ENCODE peak calls at places on chromosomes 3 and 15, in six cellular contexts. One of them, this sample, is unnamed.
A peak's percentile ranks its signal among the peaks of the same experiment; 100 is the strongest.

GRCh38 chr3:101252897-101253296 is 67.5 kb downstream of the IMPG2 start:
- DNase-seq in GM20000: no peak
- DNase-seq in GM12892: no peak
- DNase-seq in activated T-cell treated with anti-CD3 and anti-CD28 coated beads, Interleukin-2, amount 50 U/mL, for 4 hours: no peak
- DNase-seq in ecto neural progenitor cell: no peak
- DNase-seq in NCI-H2107: no peak
- DNase-seq in this sample: no peak

GRCh38 chr15:94893091-94893490 is 661.7 kb downstream of the MCTP2 start:
- DNase-seq in NCI-H2107: no peak
- DNase-seq in GM12892: no peak
- DNase-seq in GM20000: no peak
- DNase-seq in ecto neural progenitor cell: no peak
- DNase-seq in activated T-cell treated with anti-CD3 and anti-CD28 coated beads, Interleukin-2, amount 50 U/mL, for 4 hours: no peak
- DNase-seq in this sample: no peak

GRCh38 chr3:39065197-39065596 is 13.4 kb downstream of the WDR48 start:
- DNase-seq in GM12892: peak; percentile 21
- DNase-seq in activated T-cell treated with anti-CD3 and anti-CD28 coated beads, Interleukin-2, amount 50 U/mL, for 4 hours: no peak
- DNase-seq in GM20000: peak; percentile 61
- DNase-seq in ecto neural progenitor cell: no peak
- DNase-seq in NCI-H2107: no peak
- DNase-seq in this sample: no peak

GRCh38 chr15:72685301-72685924 is 569 bp downstream of the HIGD2B start:
- DNase-seq in activated T-cell treated with anti-CD3 and anti-CD28 coated beads, Interleukin-2, amount 50 U/mL, for 4 hours: no peak
- DNase-seq in ecto neural progenitor cell: no peak
- DNase-seq in GM20000: no peak
- DNase-seq in GM12892: no peak
- DNase-seq in NCI-H2107: no peak
- DNase-seq in this sample: no peak

GRCh38 chr3:17192995-17193394 is 308.2 kb downstream of the PLCL2 start:
- DNase-seq in NCI-H2107: no peak
- DNase-seq in GM20000: no peak
- DNase-seq in GM12892: no peak
- DNase-seq in activated T-cell treated with anti-CD3 and anti-CD28 coated beads, Interleukin-2, amount 50 U/mL, for 4 hours: no peak
- DNase-seq in ecto neural progenitor cell: no peak
- DNase-seq in this sample: no peak

GRCh38 chr3:77348244-77348855 is 308.5 kb downstream of the ROBO2 start:
- DNase-seq in GM12892: no peak
- DNase-seq in NCI-H2107: no peak
- DNase-seq in GM20000: no peak
- DNase-seq in ecto neural progenitor cell: peak; percentile 51
- DNase-seq in activated T-cell treated with anti-CD3 and anti-CD28 coated beads, Interleukin-2, amount 50 U/mL, for 4 hours: no peak
- DNase-seq in this sample: no peak

GRCh38 chr15:91939432-91939831 is 85.9 kb downstream of the SLCO3A1 start:
- DNase-seq in GM20000: no peak
- DNase-seq in GM12892: no peak
- DNase-seq in ecto neural progenitor cell: no peak
- DNase-seq in NCI-H2107: no peak
- DNase-seq in activated T-cell treated with anti-CD3 and anti-CD28 coated beads, Interleukin-2, amount 50 U/mL, for 4 hours: no peak
- DNase-seq in this sample: no peak

GRCh38 chr15:27832263-27832647 is 266.9 kb downstream of the OCA2 start:
- DNase-seq in ecto neural progenitor cell: no peak
- DNase-seq in NCI-H2107: no peak
- DNase-seq in GM12892: no peak
- DNase-seq in GM20000: no peak
- DNase-seq in activated T-cell treated with anti-CD3 and anti-CD28 coated beads, Interleukin-2, amount 50 U/mL, for 4 hours: no peak
- DNase-seq in this sample: no peak

GRCh38 chr15:62392411-62392810 is 227.3 kb upstream of the C2CD4B start:
- DNase-seq in GM12892: no peak
- DNase-seq in activated T-cell treated with anti-CD3 and anti-CD28 coated beads, Interleukin-2, amount 50 U/mL, for 4 hours: no peak
- DNase-seq in NCI-H2107: no peak
- DNase-seq in GM20000: peak; percentile 18
- DNase-seq in ecto neural progenitor cell: peak; percentile 52
- DNase-seq in this sample: no peak

GRCh38 chr3:101466465-101467309 is 46.3 kb downstream of the SENP7 start:
- DNase-seq in activated T-cell treated with anti-CD3 and anti-CD28 coated beads, Interleukin-2, amount 50 U/mL, for 4 hours: peak; percentile 64
- DNase-seq in GM12892: no peak
- DNase-seq in ecto neural progenitor cell: peak; percentile 67
- DNase-seq in NCI-H2107: no peak
- DNase-seq in GM20000: no peak
- DNase-seq in this sample: no peak

GRCh38 chr15:73369073-73369694 is 426 bp upstream of the HCN4 start:
- DNase-seq in NCI-H2107: no peak
- DNase-seq in GM12892: no peak
- DNase-seq in ecto neural progenitor cell: no peak
- DNase-seq in activated T-cell treated with anti-CD3 and anti-CD28 coated beads, Interleukin-2, amount 50 U/mL, for 4 hours: no peak
- DNase-seq in GM20000: no peak
- DNase-seq in this sample: no peak

GRCh38 chr15:74891469-74891868 is 1.6 kb downstream of the MPI start:
- DNase-seq in ecto neural progenitor cell: no peak
- DNase-seq in activated T-cell treated with anti-CD3 and anti-CD28 coated beads, Interleukin-2, amount 50 U/mL, for 4 hours: no peak
- DNase-seq in GM20000: no peak
- DNase-seq in NCI-H2107: no peak
- DNase-seq in GM12892: no peak
- DNase-seq in this sample: no peak

GRCh38 chr3:108471346-108471935 is 39.0 kb downstream of the MYH15 start:
- DNase-seq in GM20000: no peak
- DNase-seq in NCI-H2107: no peak
- DNase-seq in GM12892: no peak
- DNase-seq in ecto neural progenitor cell: no peak
- DNase-seq in activated T-cell treated with anti-CD3 and anti-CD28 coated beads, Interleukin-2, amount 50 U/mL, for 4 hours: no peak
- DNase-seq in this sample: no peak

GRCh38 chr15:57727031-57727430 is 20.5 kb downstream of the POLR2M start:
- DNase-seq in GM12892: no peak
- DNase-seq in activated T-cell treated with anti-CD3 and anti-CD28 coated beads, Interleukin-2, amount 50 U/mL, for 4 hours: no peak
- DNase-seq in GM20000: no peak
- DNase-seq in ecto neural progenitor cell: no peak
- DNase-seq in NCI-H2107: no peak
- DNase-seq in this sample: no peak

GRCh38 chr15:25058080-25058785 is 103.4 kb downstream of the SNRPN start:
- DNase-seq in ecto neural progenitor cell: peak; percentile 23
- DNase-seq in GM20000: no peak
- DNase-seq in activated T-cell treated with anti-CD3 and anti-CD28 coated beads, Interleukin-2, amount 50 U/mL, for 4 hours: no peak
- DNase-seq in NCI-H2107: no peak
- DNase-seq in GM12892: no peak
- DNase-seq in this sample: no peak

GRCh38 chr3:194135806-194136518 is at the start of gene HES1:
- DNase-seq in ecto neural progenitor cell: peak; percentile 97
- DNase-seq in activated T-cell treated with anti-CD3 and anti-CD28 coated beads, Interleukin-2, amount 50 U/mL, for 4 hours: no peak
- DNase-seq in GM20000: peak; percentile 90
- DNase-seq in GM12892: peak; percentile 67
- DNase-seq in NCI-H2107: peak; percentile 70
- DNase-seq in this sample: no peak

GRCh38 chr15:99212401-99212800 is 37.0 kb downstream of the TTC23 start:
- DNase-seq in GM20000: no peak
- DNase-seq in GM12892: no peak
- DNase-seq in activated T-cell treated with anti-CD3 and anti-CD28 coated beads, Interleukin-2, amount 50 U/mL, for 4 hours: no peak
- DNase-seq in ecto neural progenitor cell: no peak
- DNase-seq in NCI-H2107: no peak
- DNase-seq in this sample: no peak

GRCh38 chr3:189937302-189938255 is 183.1 kb downstream of the P3H2 start:
- DNase-seq in GM12892: no peak
- DNase-seq in activated T-cell treated with anti-CD3 and anti-CD28 coated beads, Interleukin-2, amount 50 U/mL, for 4 hours: no peak
- DNase-seq in ecto neural progenitor cell: no peak
- DNase-seq in GM20000: no peak
- DNase-seq in NCI-H2107: no peak
- DNase-seq in this sample: no peak

GRCh38 chr3:145094355-145094941 is 1066.5 kb downstream of the PLOD2 start:
- DNase-seq in activated T-cell treated with anti-CD3 and anti-CD28 coated beads, Interleukin-2, amount 50 U/mL, for 4 hours: no peak
- DNase-seq in GM12892: no peak
- DNase-seq in GM20000: peak; percentile 35
- DNase-seq in NCI-H2107: no peak
- DNase-seq in ecto neural progenitor cell: no peak
- DNase-seq in this sample: no peak

GRCh38 chr3:158727499-158728377 is 4.5 kb downstream of the RARRES1 start:
- DNase-seq in NCI-H2107: peak; percentile 68
- DNase-seq in GM20000: peak; percentile 85
- DNase-seq in ecto neural progenitor cell: no peak
- DNase-seq in activated T-cell treated with anti-CD3 and anti-CD28 coated beads, Interleukin-2, amount 50 U/mL, for 4 hours: peak; percentile 29
- DNase-seq in GM12892: peak; percentile 42
- DNase-seq in this sample: peak; percentile 46

GRCh38 chr3:172557515-172558220 is 34.4 kb upstream of the TNFSF10 start:
- DNase-seq in GM12892: no peak
- DNase-seq in ecto neural progenitor cell: no peak
- DNase-seq in NCI-H2107: no peak
- DNase-seq in activated T-cell treated with anti-CD3 and anti-CD28 coated beads, Interleukin-2, amount 50 U/mL, for 4 hours: no peak
- DNase-seq in GM20000: no peak
- DNase-seq in this sample: no peak

GRCh38 chr3:168517514-168518071 is 421.9 kb upstream of the GOLIM4 start:
- DNase-seq in NCI-H2107: no peak
- DNase-seq in GM20000: peak; percentile 8
- DNase-seq in activated T-cell treated with anti-CD3 and anti-CD28 coated beads, Interleukin-2, amount 50 U/mL, for 4 hours: no peak
- DNase-seq in GM12892: no peak
- DNase-seq in ecto neural progenitor cell: no peak
- DNase-seq in this sample: no peak

GRCh38 chr3:79737530-79737929 is 30.3 kb downstream of the ROBO1 start:
- DNase-seq in activated T-cell treated with anti-CD3 and anti-CD28 coated beads, Interleukin-2, amount 50 U/mL, for 4 hours: no peak
- DNase-seq in NCI-H2107: no peak
- DNase-seq in ecto neural progenitor cell: no peak
- DNase-seq in GM12892: no peak
- DNase-seq in GM20000: no peak
- DNase-seq in this sample: no peak

GRCh38 chr15:99475754-99476412 is 89.9 kb upstream of the MEF2A start:
- DNase-seq in ecto neural progenitor cell: no peak
- DNase-seq in GM20000: no peak
- DNase-seq in GM12892: no peak
- DNase-seq in activated T-cell treated with anti-CD3 and anti-CD28 coated beads, Interleukin-2, amount 50 U/mL, for 4 hours: no peak
- DNase-seq in NCI-H2107: no peak
- DNase-seq in this sample: no peak